ENCODE peak calls at places on chromosome 7, in five cellular contexts. C is tibial nerve, L is adipocyte, H is iPS DF 6.9, P is AG04450. E is an unnamed sample.

GRCh38 chr7:13099197-13099795 is 411.9 kb downstream of the ARL4A start:
- DNase-seq in C (no peak), L (no peak), P (no peak), H (no peak), E (no peak)

GRCh38 chr7:36308031-36308430 is 81.6 kb upstream of the ANLN start:
- DNase-seq in L (no peak), H (no peak), C (no peak), P (no peak), E (no peak)

GRCh38 chr7:45919231-45919825 is 1.7 kb downstream of the IGFBP3 start:
- DNase-seq in P (no peak), L (peak), H (no peak), C (no peak), E (peak)

GRCh38 chr7:70527489-70527888 is 604.5 kb upstream of the GALNT17 start:
- DNase-seq in P (no peak), L (no peak), H (no peak), C (no peak), E (no peak)

GRCh38 chr7:28300488-28300887 is 111.8 kb upstream of the CREB5 start:
- DNase-seq in P (no peak), H (no peak), C (no peak), L (no peak), E (no peak)

GRCh38 chr7:121366852-121367431 is 29.2 kb downstream of the FAM3C start:
- DNase-seq in P (peak), C (no peak), L (peak), H (no peak), E (peak)

GRCh38 chr7:157683251-157684156 is 346.7 kb downstream of the DNAJB6 start:
- DNase-seq in H (no peak), C (peak), L (no peak), P (no peak), E (no peak)

GRCh38 chr7:108351715-108352114 is 104.5 kb downstream of the NRCAM start:
- DNase-seq in L (peak), C (no peak), P (no peak), H (no peak), E (no peak)

GRCh38 chr7:1567893-1568292 is 1.9 kb downstream of the PSMG3 start:
- DNase-seq in L (no peak), P (peak), C (no peak), H (no peak), E (peak)

GRCh38 chr7:48084727-48085432 is 4.2 kb upstream of the UPP1 start:
- DNase-seq in L (peak), P (peak), H (no peak), C (peak), E (peak)

GRCh38 chr7:129327076-129327475 is 102.2 kb downstream of the AHCYL2 start:
- DNase-seq in L (no peak), P (no peak), H (no peak), C (no peak), E (no peak)

GRCh38 chr7:98168181-98168903 is 42.9 kb upstream of the BHLHA15 start:
- DNase-seq in H (peak), L (peak), C (no peak), P (peak), E (peak)

GRCh38 chr7:50822716-50823115 is 40.0 kb upstream of the GRB10 start:
- DNase-seq in H (no peak), L (peak), C (no peak), P (no peak), E (peak)
- H3K4me3 ChIP-seq in H (no peak), L (no peak), C (no peak), P (no peak), E (no peak)

DNA sequence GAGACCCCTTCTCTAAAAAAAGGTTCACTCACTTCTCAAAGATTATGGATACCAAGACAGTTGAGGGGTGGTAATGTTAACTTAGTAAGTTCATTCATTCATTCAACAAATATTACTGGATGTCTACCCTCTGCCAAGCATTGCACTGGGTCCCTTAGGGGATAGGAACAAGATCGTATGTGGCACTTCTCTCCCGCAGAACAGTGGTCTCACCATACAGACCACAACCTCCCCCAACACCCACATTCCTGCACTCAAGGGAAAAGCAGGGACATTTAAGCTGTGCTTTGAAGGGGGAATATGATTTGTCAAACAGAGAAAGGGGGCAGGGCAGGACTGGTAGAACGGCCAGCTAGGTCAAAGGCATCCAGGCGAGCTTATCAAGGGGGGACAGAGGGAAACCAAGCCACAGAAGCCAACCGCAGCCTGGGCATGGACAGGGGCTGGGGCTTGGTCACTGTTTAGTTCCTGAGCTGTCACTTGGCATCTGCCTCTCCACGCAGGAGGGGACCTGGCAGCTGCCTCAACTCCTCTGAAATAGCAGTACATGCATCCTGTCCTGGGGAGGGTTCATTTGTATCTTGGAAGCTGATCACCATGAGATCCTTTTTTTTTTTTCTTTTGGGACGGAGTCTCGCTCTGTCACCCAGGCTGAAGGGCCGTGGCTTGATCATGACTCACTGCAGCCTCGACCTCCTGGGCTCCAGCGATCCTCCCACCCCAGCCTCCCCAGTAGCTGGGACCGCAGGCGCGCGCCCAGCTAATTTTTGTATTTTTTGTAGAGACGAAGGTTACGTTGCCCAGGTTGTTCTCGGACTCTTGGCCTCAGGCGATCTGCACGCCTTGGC is 949 bp upstream of the CLIP2 start:
- DNase-seq in L (no peak), H (no peak), P (no peak), C (no peak), E (no peak)
- H3K4me3 ChIP-seq in L (peak), H (no peak), P (peak), C (no peak), E (no peak)

DNA sequence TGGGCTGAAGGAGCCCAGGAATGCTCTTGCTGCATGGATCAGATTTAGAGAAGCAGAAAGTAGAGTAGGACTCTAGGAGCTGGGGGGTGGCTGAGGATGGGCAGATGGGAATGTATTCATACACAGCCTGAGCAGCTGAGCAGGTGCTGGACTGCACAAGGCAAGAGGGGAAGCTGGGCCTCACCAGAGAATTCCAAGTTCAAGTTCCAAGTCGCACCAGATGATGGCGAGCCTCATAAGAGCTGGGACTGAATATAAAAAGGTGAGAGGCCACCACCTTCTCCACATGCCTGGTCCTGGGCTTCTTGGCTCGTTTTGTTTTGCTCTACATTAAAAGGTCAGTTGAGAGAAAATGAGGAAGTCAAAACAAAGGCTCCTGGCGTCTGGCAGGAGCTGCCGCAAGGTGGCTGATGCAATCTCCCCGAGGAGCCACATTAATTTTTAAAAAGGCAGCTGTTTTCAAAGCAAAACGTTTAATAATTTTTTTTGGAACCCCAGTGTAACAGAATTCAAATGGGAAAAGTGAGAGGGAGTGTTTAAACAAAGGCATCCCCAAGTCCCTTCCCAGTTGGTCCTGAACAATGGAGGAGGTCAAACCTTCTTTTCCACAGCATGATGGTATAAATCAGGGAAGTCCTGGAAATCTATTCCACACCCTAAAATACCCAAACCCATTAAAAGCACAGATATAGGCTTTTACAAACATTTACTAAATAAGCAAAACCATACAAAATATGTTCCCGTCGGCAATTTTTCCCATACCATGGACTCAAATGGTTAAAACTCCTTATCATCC is 9.5 kb downstream of the CYREN start:
- DNase-seq in C (no peak), H (no peak), L (no peak), P (no peak), E (peak)
- H3K4me3 ChIP-seq in C (no peak), H (no peak), L (peak), P (no peak), E (no peak)

GRCh38 chr7:5270788-5271187 is 12.0 kb upstream of the SLC29A4 start:
- DNase-seq in C (no peak), L (no peak), H (no peak), P (no peak), E (no peak)

GRCh38 chr7:5266148-5267028 is 16.4 kb upstream of the SLC29A4 start:
- DNase-seq in P (no peak), H (no peak), C (no peak), L (peak), E (no peak)
- H3K4me3 ChIP-seq in P (no peak), H (no peak), C (no peak), L (no peak), E (no peak)

GRCh38 chr7:11252705-11253272 is 279.1 kb downstream of the PHF14 start:
- DNase-seq in P (no peak), H (no peak), C (no peak), L (no peak), E (peak)
- H3K4me3 ChIP-seq in P (no peak), H (no peak), C (no peak), L (no peak), E (no peak)

GRCh38 chr7:99469381-99470065 is 3.2 kb upstream of the ZNF789 start:
- DNase-seq in P (no peak), C (no peak), H (no peak), L (no peak), E (peak)

GRCh38 chr7:99473315-99473596 is 566 bp downstream of the ZNF789 start:
- DNase-seq in C (no peak), H (no peak), P (peak), L (peak), E (peak)

GRCh38 chr7:99476107-99476506 is 3.4 kb downstream of the ZNF789 start:
- DNase-seq in C (no peak), P (no peak), L (no peak), H (no peak), E (no peak)

GRCh38 chr7:99468336-99468918 is 2.5 kb upstream of the ATP5MF start:
- DNase-seq in P (no peak), H (no peak), L (no peak), C (no peak), E (no peak)

GRCh38 chr7:99472561-99473314 is at the start of gene ZNF789:
- DNase-seq in C (peak), L (peak), H (peak), P (peak), E (peak)
- H3K4me3 ChIP-seq in C (peak), L (peak), H (peak), P (peak), E (peak)

GRCh38 chr7:16754869-16755317 is 1.3 kb downstream of the TSPAN13 start:
- DNase-seq in P (no peak), C (no peak), L (no peak), H (no peak), E (no peak)
- H3K4me3 ChIP-seq in P (peak), C (no peak), L (peak), H (peak), E (no peak)